ENCODE peak calls at places on chromosomes 13 and 19, in seven cellular contexts. E, M, W, X, A, S and O are unnamed samples.

GRCh38 chr13:49998714-49999624 is 2.1 kb downstream of the TRIM13 start:
- DNase-seq in E (peak), S (no peak), W (no peak), M (no peak), A (no peak), X (no peak), O (no peak)

GRCh38 chr19:8352134-8352827 is 9.2 kb upstream of the KANK3 start:
- DNase-seq in W (no peak), M (no peak), E (peak), S (no peak), X (no peak), A (no peak), O (peak)

GRCh38 chr13:110758195-110758594 is 44.7 kb downstream of the ING1 start:
- DNase-seq in W (no peak), M (no peak), S (no peak), X (no peak), E (peak), A (no peak), O (no peak)

GRCh38 chr19:1066748-1067340 is at the start of gene ARHGAP45:
- DNase-seq in X (peak), A (no peak), E (peak), S (no peak), M (peak), W (peak), O (no peak)

GRCh38 chr13:110103026-110103425 is 203.9 kb downstream of the COL4A1 start:
- DNase-seq in X (no peak), E (no peak), S (no peak), A (no peak), W (no peak), M (no peak), O (no peak)

GRCh38 chr19:641702-642101 is 2.0 kb downstream of the FGF22 start:
- DNase-seq in S (no peak), W (peak), A (no peak), E (no peak), X (no peak), M (no peak), O (no peak)

GRCh38 chr19:17616961-17617806 is 61.7 kb downstream of the COLGALT1 start:
- DNase-seq in X (no peak), S (no peak), M (no peak), E (peak), W (no peak), A (no peak), O (no peak)

GRCh38 chr13:39148513-39148961 is 110.3 kb downstream of the NHLRC3 start:
- DNase-seq in E (peak), M (no peak), S (no peak), A (no peak), X (no peak), W (no peak), O (peak)

GRCh38 chr19:50720181-50720920 is 749 bp upstream of the SHANK1 start:
- DNase-seq in M (no peak), X (no peak), S (no peak), A (no peak), W (no peak), E (no peak), O (no peak)

GRCh38 chr19:5774921-5775320 is 9.6 kb downstream of the PRR22 start:
- DNase-seq in E (no peak), A (no peak), X (no peak), S (no peak), W (no peak), M (no peak), O (no peak)

GRCh38 chr19:39434123-39435076 is 1.3 kb downstream of the RPS16 start:
- DNase-seq in S (no peak), W (no peak), X (no peak), M (no peak), A (no peak), E (no peak), O (no peak)

GRCh38 chr19:39432677-39433025 is 3.1 kb downstream of the RPS16 start:
- DNase-seq in X (no peak), M (no peak), A (no peak), S (no peak), E (no peak), W (no peak), O (no peak)

GRCh38 chr19:39435499-39436349 is at the start of gene RPS16:
- DNase-seq in E (peak), S (peak), X (peak), W (peak), A (peak), M (peak), O (peak)

GRCh38 chr19:39430675-39431593 is 4.8 kb downstream of the RPS16 start:
- DNase-seq in W (no peak), S (peak), M (no peak), E (peak), X (no peak), A (no peak), O (no peak)

DNA sequence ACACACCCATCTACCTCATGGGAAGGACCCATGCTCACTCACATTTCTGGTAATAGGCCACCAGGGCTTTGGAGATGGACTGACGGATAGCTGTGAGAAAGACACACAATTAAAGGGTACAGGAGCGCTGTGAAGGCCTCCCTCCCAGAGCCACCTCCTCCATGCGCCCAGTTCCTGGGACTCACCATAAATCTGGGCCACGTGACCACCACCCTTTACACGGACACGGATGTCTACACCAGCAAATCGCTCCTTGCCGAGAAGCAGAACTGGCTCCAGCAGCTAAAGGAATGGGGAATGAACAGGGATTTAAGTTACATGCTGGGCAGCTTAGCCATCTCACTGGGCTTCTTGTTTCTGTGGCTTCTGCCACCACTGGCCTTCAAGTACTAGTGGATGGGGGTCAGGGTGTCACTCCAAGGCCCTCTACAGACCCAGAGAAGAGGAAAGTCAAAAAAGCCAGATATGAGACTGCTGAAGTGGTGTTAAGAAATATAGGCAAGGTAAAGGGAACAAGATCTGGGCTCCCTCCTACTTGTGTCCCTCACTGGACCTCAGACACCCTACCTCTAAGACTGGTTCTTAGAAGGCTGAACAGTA is 2.2 kb downstream of the RPS16 start:
- DNase-seq in W (no peak), E (no peak), S (no peak), M (no peak), X (no peak), A (no peak), O (no peak)
- H3K4me3 ChIP-seq in W (peak), E (no peak), S (peak), M (no peak), X (no peak), A (no peak), O (peak)

GRCh38 chr13:106529415-106530208 is 5.8 kb downstream of the EFNB2 start:
- DNase-seq in M (no peak), E (no peak), A (no peak), X (no peak), W (no peak), S (no peak), O (no peak)
- H3K4me3 ChIP-seq in M (no peak), E (no peak), A (no peak), X (peak), W (peak), S (no peak), O (no peak)

DNA sequence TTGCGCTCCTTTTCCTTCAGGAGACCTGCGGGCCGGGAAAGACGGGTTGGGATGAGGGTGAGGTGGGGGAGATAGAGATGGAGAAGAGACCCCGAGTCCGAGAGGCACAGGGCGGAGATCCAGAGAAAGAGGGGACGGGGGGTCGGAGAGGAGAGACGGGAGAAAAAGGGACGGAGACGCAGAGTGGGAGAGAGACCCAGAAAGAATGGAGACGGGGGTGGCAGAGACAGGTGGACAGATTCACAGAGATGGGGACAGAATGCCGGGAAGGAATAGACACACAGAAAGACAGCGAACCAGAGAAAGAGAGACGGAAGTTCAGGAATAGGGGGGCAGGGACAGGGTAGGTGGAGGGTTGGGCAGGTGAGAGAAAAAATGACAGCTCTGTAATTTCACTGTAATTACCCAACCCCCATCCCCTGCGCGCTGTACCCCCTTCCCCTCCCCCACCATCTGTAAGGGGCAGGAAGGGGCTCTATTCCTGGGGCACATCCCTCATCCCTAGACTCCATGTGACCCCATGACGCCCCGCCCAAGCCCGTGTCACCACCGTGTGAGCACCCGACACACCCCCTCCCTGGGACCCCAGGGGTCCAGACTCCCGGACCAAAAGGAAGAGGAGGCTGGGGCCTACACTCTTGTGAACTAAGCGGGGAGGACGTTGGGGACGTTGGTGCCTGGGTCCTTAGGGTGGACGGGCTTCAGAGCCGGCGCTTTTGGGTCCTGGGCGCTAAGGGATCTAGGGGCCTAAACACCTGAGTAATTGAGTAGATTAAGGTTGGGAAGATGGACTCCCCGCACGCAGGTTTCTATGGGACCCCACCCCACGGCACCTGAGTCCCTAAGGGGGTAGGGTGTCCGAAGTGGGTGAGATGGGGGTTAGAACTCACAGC is 967 bp downstream of the DBP start:
- DNase-seq in X (no peak), E (no peak), S (no peak), W (no peak), M (peak), A (peak), O (no peak)
- H3K4me3 ChIP-seq in X (peak), E (no peak), S (peak), W (peak), M (peak), A (peak), O (peak)

GRCh38 chr19:58181902-58182576 is 822 bp upstream of the ZNF274 start:
- DNase-seq in E (peak), W (peak), M (peak), X (no peak), A (no peak), S (no peak), O (no peak)
- H3K4me3 ChIP-seq in E (peak), W (peak), M (peak), X (no peak), A (peak), S (peak), O (peak)

DNA sequence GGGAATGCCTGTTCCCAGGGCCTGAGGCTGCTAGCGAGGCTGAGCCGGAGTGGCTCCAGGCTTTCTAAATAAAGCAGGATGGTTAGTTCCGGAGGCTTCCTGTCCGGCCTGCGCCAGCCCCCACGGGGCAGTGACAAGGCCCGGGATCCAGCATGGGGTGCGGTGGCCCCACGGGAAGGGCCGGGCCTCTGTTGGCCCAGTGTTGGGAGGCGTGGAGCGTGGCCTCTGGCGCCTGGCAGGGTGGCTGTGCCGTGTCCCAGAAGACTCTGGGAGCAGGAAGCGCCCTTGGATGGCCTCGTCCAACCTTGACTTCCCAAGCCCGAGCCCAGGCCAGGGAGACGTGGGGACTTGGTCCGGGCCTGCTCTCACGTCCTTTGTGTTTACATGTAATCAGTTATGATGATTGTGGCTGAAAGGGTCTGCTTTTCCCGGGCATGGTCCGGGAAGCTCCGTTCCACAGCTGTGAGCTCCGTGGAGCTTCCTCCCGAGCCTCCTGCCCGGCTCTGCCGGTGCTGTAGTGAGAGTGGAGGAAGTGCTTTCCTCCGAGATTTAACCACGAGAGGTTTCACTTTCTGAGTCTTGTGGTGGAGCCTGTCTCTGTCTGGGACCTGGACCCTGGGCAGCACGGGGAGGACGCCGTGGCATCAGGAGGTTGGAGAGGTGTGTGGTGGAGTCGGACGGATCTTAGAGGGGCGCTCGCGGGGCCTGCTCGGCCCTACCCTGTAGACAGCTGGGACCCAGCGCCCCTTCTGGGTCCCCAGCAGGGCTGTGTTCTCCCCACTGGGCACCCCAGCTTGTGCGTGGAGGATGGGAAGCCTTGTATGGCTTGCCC is 4.6 kb downstream of the GNA11 start:
- DNase-seq in W (peak), X (peak), A (peak), M (peak), S (no peak), E (no peak), O (no peak)
- H3K4me3 ChIP-seq in W (peak), X (no peak), A (peak), M (peak), S (no peak), E (no peak), O (no peak)

GRCh38 chr13:100300213-100300612 is 211.3 kb downstream of the PCCA start:
- DNase-seq in E (no peak), S (no peak), W (no peak), M (no peak), A (no peak), X (no peak), O (no peak)

GRCh38 chr13:100300708-100301107 is 211.8 kb downstream of the PCCA start:
- DNase-seq in W (no peak), X (no peak), M (no peak), A (no peak), S (no peak), E (no peak), O (no peak)

GRCh38 chr13:100304241-100304640 is 215.3 kb downstream of the PCCA start:
- DNase-seq in W (no peak), X (no peak), E (peak), S (no peak), A (no peak), M (no peak), O (no peak)

GRCh38 chr13:100301418-100301817 is 212.5 kb downstream of the PCCA start:
- DNase-seq in W (no peak), A (no peak), E (no peak), S (no peak), X (no peak), M (no peak), O (no peak)

GRCh38 chr13:100302391-100302790 is 213.5 kb downstream of the PCCA start:
- DNase-seq in W (no peak), X (no peak), M (no peak), S (no peak), E (no peak), A (no peak), O (no peak)
- H3K4me3 ChIP-seq in W (no peak), X (no peak), M (no peak), S (no peak), E (no peak), A (no peak), O (peak)

GRCh38 chr19:18637644-18638630 is 1.1 kb downstream of the KLHL26 start:
- DNase-seq in S (no peak), X (no peak), W (no peak), M (no peak), E (no peak), A (no peak), O (no peak)
- H3K4me3 ChIP-seq in S (peak), X (peak), W (peak), M (peak), E (no peak), A (peak), O (peak)

GRCh38 chr19:56372281-56372680 is 21.1 kb downstream of the ZNF582 start:
- DNase-seq in S (no peak), E (no peak), A (no peak), M (no peak), X (no peak), W (no peak), O (no peak)

GRCh38 chr19:56367829-56368711 is 25.3 kb downstream of the ZNF582 start:
- DNase-seq in E (peak), M (peak), W (peak), S (peak), X (peak), A (peak), O (peak)

GRCh38 chr19:56369886-56370676 is 23.3 kb downstream of the ZNF582 start:
- DNase-seq in W (no peak), E (no peak), M (no peak), A (no peak), S (no peak), X (no peak), O (no peak)
- H3K4me3 ChIP-seq in W (no peak), E (no peak), M (no peak), A (no peak), S (no peak), X (no peak), O (no peak)